ENCODE peak calls at places on chromosomes 13 and 19, in eight cellular contexts. One of them, this sample, is unnamed.

GRCh38 chr13:72911988-72912387 is 130.1 kb downstream of the PIBF1 start:
- DNase-seq in cardiac muscle cell: no peak
- DNase-seq in colonic mucosa: no peak
- DNase-seq in fibroblast of lung: no peak
- DNase-seq in foreskin keratinocyte: no peak
- DNase-seq in neural crest cell: no peak
- DNase-seq in omental fat pad: no peak
- DNase-seq in AG04449: no peak
- DNase-seq in this sample: no peak

GRCh38 chr13:30257433-30258099 is 49.8 kb downstream of the KATNAL1 start:
- DNase-seq in fibroblast of lung: peak
- DNase-seq in cardiac muscle cell: peak
- DNase-seq in omental fat pad: no peak
- DNase-seq in foreskin keratinocyte: no peak
- DNase-seq in colonic mucosa: no peak
- DNase-seq in neural crest cell: peak
- DNase-seq in AG04449: no peak
- DNase-seq in this sample: no peak

GRCh38 chr13:66427330-66427990 is 802.7 kb downstream of the PCDH9 start:
- DNase-seq in neural crest cell: no peak
- DNase-seq in fibroblast of lung: no peak
- DNase-seq in omental fat pad: no peak
- DNase-seq in AG04449: no peak
- DNase-seq in cardiac muscle cell: no peak
- DNase-seq in colonic mucosa: no peak
- DNase-seq in foreskin keratinocyte: no peak
- DNase-seq in this sample: no peak

GRCh38 chr13:95137096-95137495 is 164.2 kb downstream of the ABCC4 start:
- DNase-seq in AG04449: no peak
- DNase-seq in colonic mucosa: no peak
- DNase-seq in foreskin keratinocyte: no peak
- DNase-seq in cardiac muscle cell: no peak
- DNase-seq in omental fat pad: no peak
- DNase-seq in fibroblast of lung: peak
- DNase-seq in neural crest cell: no peak
- DNase-seq in this sample: no peak

GRCh38 chr13:110419391-110419791 is 112.3 kb downstream of the COL4A2 start:
- DNase-seq in foreskin keratinocyte: peak
- DNase-seq in neural crest cell: no peak
- DNase-seq in cardiac muscle cell: no peak
- DNase-seq in omental fat pad: no peak
- DNase-seq in colonic mucosa: no peak
- DNase-seq in AG04449: no peak
- DNase-seq in fibroblast of lung: peak
- DNase-seq in this sample: no peak

GRCh38 chr13:44715287-44716224 is 139.4 kb upstream of the TSC22D1 start:
- DNase-seq in fibroblast of lung: peak
- DNase-seq in omental fat pad: no peak
- DNase-seq in cardiac muscle cell: no peak
- DNase-seq in colonic mucosa: no peak
- DNase-seq in AG04449: no peak
- DNase-seq in foreskin keratinocyte: no peak
- DNase-seq in neural crest cell: no peak
- DNase-seq in this sample: no peak

GRCh38 chr19:29285878-29286277 is 72.9 kb upstream of the UQCRFS1 start:
- DNase-seq in fibroblast of lung: no peak
- DNase-seq in cardiac muscle cell: peak
- DNase-seq in AG04449: no peak
- DNase-seq in neural crest cell: peak
- DNase-seq in colonic mucosa: no peak
- DNase-seq in omental fat pad: no peak
- DNase-seq in foreskin keratinocyte: no peak
- DNase-seq in this sample: no peak

GRCh38 chr13:42794572-42795275 is 13.3 kb downstream of the FAM216B start:
- DNase-seq in fibroblast of lung: peak
- DNase-seq in omental fat pad: no peak
- DNase-seq in AG04449: no peak
- DNase-seq in cardiac muscle cell: no peak
- DNase-seq in foreskin keratinocyte: no peak
- DNase-seq in neural crest cell: no peak
- DNase-seq in colonic mucosa: no peak
- DNase-seq in this sample: no peak

GRCh38 chr13:102367836-102368235 is 34.0 kb downstream of the FGF14 start:
- DNase-seq in colonic mucosa: no peak
- DNase-seq in fibroblast of lung: no peak
- DNase-seq in cardiac muscle cell: no peak
- DNase-seq in foreskin keratinocyte: no peak
- DNase-seq in omental fat pad: no peak
- DNase-seq in neural crest cell: no peak
- DNase-seq in AG04449: no peak
- DNase-seq in this sample: no peak

GRCh38 chr13:44224433-44225149 is 149.0 kb upstream of the SERP2 start:
- DNase-seq in colonic mucosa: no peak
- DNase-seq in neural crest cell: no peak
- DNase-seq in foreskin keratinocyte: no peak
- DNase-seq in fibroblast of lung: no peak
- DNase-seq in AG04449: no peak
- DNase-seq in omental fat pad: no peak
- DNase-seq in cardiac muscle cell: no peak
- DNase-seq in this sample: no peak

GRCh38 chr19:17868669-17869068 is 3.1 kb upstream of the SLC5A5 start:
- DNase-seq in fibroblast of lung: no peak
- DNase-seq in cardiac muscle cell: no peak
- DNase-seq in AG04449: no peak
- DNase-seq in omental fat pad: no peak
- DNase-seq in colonic mucosa: no peak
- DNase-seq in foreskin keratinocyte: no peak
- DNase-seq in neural crest cell: no peak
- DNase-seq in this sample: no peak

GRCh38 chr13:102011539-102011938 is 390.3 kb downstream of the FGF14 start:
- DNase-seq in cardiac muscle cell: no peak
- DNase-seq in neural crest cell: no peak
- DNase-seq in foreskin keratinocyte: no peak
- DNase-seq in omental fat pad: no peak
- DNase-seq in fibroblast of lung: no peak
- DNase-seq in colonic mucosa: no peak
- DNase-seq in AG04449: no peak
- DNase-seq in this sample: no peak

GRCh38 chr13:38821753-38822551 is 135.1 kb downstream of the FREM2 start:
- DNase-seq in fibroblast of lung: peak
- DNase-seq in neural crest cell: peak
- DNase-seq in AG04449: no peak
- DNase-seq in foreskin keratinocyte: peak
- DNase-seq in colonic mucosa: no peak
- DNase-seq in omental fat pad: no peak
- DNase-seq in cardiac muscle cell: no peak
- DNase-seq in this sample: no peak

GRCh38 chr13:99307247-99307646 is at the start of gene GPR183:
- DNase-seq in colonic mucosa: no peak
- DNase-seq in foreskin keratinocyte: no peak
- DNase-seq in AG04449: no peak
- DNase-seq in fibroblast of lung: peak
- DNase-seq in cardiac muscle cell: peak
- DNase-seq in omental fat pad: no peak
- DNase-seq in neural crest cell: no peak
- DNase-seq in this sample: no peak

DNA sequence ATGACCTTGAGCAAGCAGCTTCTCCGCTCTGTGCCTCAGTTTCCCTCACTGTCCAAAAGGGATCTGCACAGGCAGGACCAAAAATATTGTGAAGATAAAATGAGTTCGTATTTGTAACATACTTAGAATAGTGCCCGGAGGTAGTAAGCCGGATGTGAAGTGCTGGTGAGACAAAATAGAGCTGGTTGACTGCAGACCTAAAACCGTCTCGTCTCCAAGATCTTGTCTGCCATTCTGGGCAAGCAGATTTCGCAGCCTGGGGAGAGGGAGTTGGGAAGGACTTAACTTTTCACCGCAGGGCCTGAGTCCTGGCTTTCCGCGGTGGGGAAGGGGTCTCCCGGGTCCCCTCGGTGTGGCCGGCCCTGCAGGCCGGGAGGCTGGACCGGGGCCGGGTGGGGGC is 8.2 kb upstream of the BBC3 start:
- DNase-seq in AG04449: no peak
- DNase-seq in fibroblast of lung: peak
- DNase-seq in cardiac muscle cell: no peak
- DNase-seq in colonic mucosa: no peak
- DNase-seq in foreskin keratinocyte: no peak
- DNase-seq in omental fat pad: no peak
- DNase-seq in neural crest cell: no peak
- DNase-seq in this sample: no peak
- TF ChIP-seq CTCF in AG04449: no peak
- TF ChIP-seq CTCF in fibroblast of lung: no peak
- TF ChIP-seq CTCF in cardiac muscle cell: no peak
- TF ChIP-seq CTCF in colonic mucosa: no peak
- TF ChIP-seq CTCF in foreskin keratinocyte: no peak
- TF ChIP-seq CTCF in omental fat pad: no peak
- TF ChIP-seq CTCF in neural crest cell: no peak
- TF ChIP-seq CTCF in this sample: no peak

GRCh38 chr13:79874396-79875360 is 393.7 kb downstream of the NDFIP2 start:
- DNase-seq in AG04449: no peak
- DNase-seq in cardiac muscle cell: no peak
- DNase-seq in fibroblast of lung: peak
- DNase-seq in foreskin keratinocyte: peak
- DNase-seq in omental fat pad: no peak
- DNase-seq in colonic mucosa: no peak
- DNase-seq in neural crest cell: no peak
- DNase-seq in this sample: no peak
- TF ChIP-seq CTCF in AG04449: no peak
- TF ChIP-seq CTCF in cardiac muscle cell: no peak
- TF ChIP-seq CTCF in fibroblast of lung: no peak
- TF ChIP-seq CTCF in foreskin keratinocyte: peak
- TF ChIP-seq CTCF in omental fat pad: no peak
- TF ChIP-seq CTCF in colonic mucosa: no peak
- TF ChIP-seq CTCF in neural crest cell: no peak
- TF ChIP-seq CTCF in this sample: no peak

GRCh38 chr13:112583592-112584277 is 4.2 kb downstream of the TUBGCP3 start:
- DNase-seq in foreskin keratinocyte: no peak
- DNase-seq in AG04449: no peak
- DNase-seq in colonic mucosa: peak
- DNase-seq in omental fat pad: no peak
- DNase-seq in fibroblast of lung: no peak
- DNase-seq in neural crest cell: no peak
- DNase-seq in cardiac muscle cell: no peak
- DNase-seq in this sample: no peak

GRCh38 chr13:112587767-112588489 is at the start of gene TUBGCP3:
- DNase-seq in colonic mucosa: peak
- DNase-seq in omental fat pad: no peak
- DNase-seq in AG04449: no peak
- DNase-seq in cardiac muscle cell: peak
- DNase-seq in fibroblast of lung: peak
- DNase-seq in foreskin keratinocyte: peak
- DNase-seq in neural crest cell: peak
- DNase-seq in this sample: no peak

GRCh38 chr13:112588490-112589297 is 741 bp upstream of the TUBGCP3 start:
- DNase-seq in fibroblast of lung: no peak
- DNase-seq in omental fat pad: no peak
- DNase-seq in foreskin keratinocyte: no peak
- DNase-seq in colonic mucosa: no peak
- DNase-seq in neural crest cell: no peak
- DNase-seq in cardiac muscle cell: no peak
- DNase-seq in AG04449: no peak
- DNase-seq in this sample: no peak

GRCh38 chr13:112586334-112586733 is 1.6 kb downstream of the TUBGCP3 start:
- DNase-seq in omental fat pad: no peak
- DNase-seq in AG04449: no peak
- DNase-seq in neural crest cell: no peak
- DNase-seq in foreskin keratinocyte: no peak
- DNase-seq in colonic mucosa: no peak
- DNase-seq in cardiac muscle cell: no peak
- DNase-seq in fibroblast of lung: no peak
- DNase-seq in this sample: no peak

GRCh38 chr13:112587359-112587766 is 590 bp downstream of the TUBGCP3 start:
- DNase-seq in omental fat pad: peak
- DNase-seq in cardiac muscle cell: peak
- DNase-seq in AG04449: no peak
- DNase-seq in colonic mucosa: peak
- DNase-seq in fibroblast of lung: peak
- DNase-seq in foreskin keratinocyte: peak
- DNase-seq in neural crest cell: peak
- DNase-seq in this sample: no peak
- TF ChIP-seq CTCF in omental fat pad: no peak
- TF ChIP-seq CTCF in cardiac muscle cell: peak
- TF ChIP-seq CTCF in AG04449: no peak
- TF ChIP-seq CTCF in colonic mucosa: no peak
- TF ChIP-seq CTCF in fibroblast of lung: peak
- TF ChIP-seq CTCF in foreskin keratinocyte: peak
- TF ChIP-seq CTCF in neural crest cell: no peak
- TF ChIP-seq CTCF in this sample: peak

GRCh38 chr19:57068326-57068725 is 51.5 kb upstream of the USP29 start:
- DNase-seq in cardiac muscle cell: no peak
- DNase-seq in colonic mucosa: no peak
- DNase-seq in foreskin keratinocyte: no peak
- DNase-seq in neural crest cell: no peak
- DNase-seq in fibroblast of lung: no peak
- DNase-seq in omental fat pad: no peak
- DNase-seq in AG04449: no peak
- DNase-seq in this sample: no peak

GRCh38 chr19:57067440-57067839 is 52.3 kb upstream of the USP29 start:
- DNase-seq in AG04449: no peak
- DNase-seq in fibroblast of lung: no peak
- DNase-seq in cardiac muscle cell: no peak
- DNase-seq in omental fat pad: no peak
- DNase-seq in neural crest cell: no peak
- DNase-seq in foreskin keratinocyte: no peak
- DNase-seq in colonic mucosa: no peak
- DNase-seq in this sample: no peak

GRCh38 chr19:57071414-57071813 is 48.4 kb upstream of the USP29 start:
- DNase-seq in AG04449: no peak
- DNase-seq in colonic mucosa: no peak
- DNase-seq in neural crest cell: no peak
- DNase-seq in cardiac muscle cell: no peak
- DNase-seq in omental fat pad: no peak
- DNase-seq in foreskin keratinocyte: no peak
- DNase-seq in fibroblast of lung: no peak
- DNase-seq in this sample: no peak

DNA sequence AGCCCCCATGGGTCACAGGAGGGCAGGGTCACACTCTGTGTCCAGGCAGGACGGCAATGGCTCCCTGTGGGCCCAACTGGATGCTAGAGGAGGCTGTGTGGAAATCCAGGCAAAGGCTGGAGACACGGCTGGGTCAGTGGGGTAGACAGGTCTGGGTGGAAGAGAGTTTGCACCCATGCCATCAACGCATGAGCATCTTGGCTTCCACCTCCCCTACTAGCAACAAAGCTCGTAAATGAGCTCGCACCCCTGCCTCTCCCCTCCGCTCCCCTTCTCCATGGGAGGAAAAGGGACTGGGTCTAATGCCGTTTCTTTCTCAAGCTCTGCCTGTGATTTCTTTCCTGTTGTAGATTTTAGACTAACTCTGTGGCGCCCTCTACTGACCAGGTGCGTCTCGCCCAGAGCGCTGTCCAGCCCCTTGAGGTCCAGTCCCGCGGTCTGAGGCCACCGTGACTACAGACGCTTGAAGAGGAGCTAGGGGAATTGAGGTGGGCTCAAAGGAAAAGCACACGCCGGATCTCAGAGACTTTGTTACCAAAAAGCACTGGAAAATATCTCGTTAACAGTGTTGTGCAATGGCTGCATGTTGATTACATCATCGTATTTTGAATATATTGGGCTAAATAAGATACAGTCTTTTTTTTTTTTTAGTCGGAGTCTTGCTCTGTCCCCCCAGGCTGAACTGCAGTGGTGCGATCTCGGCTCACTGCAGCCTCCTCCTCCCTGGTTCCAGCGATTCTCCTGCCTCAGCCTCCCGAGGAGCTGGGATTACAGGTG is 50.7 kb upstream of the USP29 start:
- DNase-seq in foreskin keratinocyte: no peak
- DNase-seq in omental fat pad: peak
- DNase-seq in AG04449: no peak
- DNase-seq in neural crest cell: no peak
- DNase-seq in cardiac muscle cell: no peak
- DNase-seq in fibroblast of lung: no peak
- DNase-seq in colonic mucosa: no peak
- DNase-seq in this sample: no peak
- TF ChIP-seq CTCF in foreskin keratinocyte: peak
- TF ChIP-seq CTCF in omental fat pad: no peak
- TF ChIP-seq CTCF in AG04449: no peak
- TF ChIP-seq CTCF in neural crest cell: no peak
- TF ChIP-seq CTCF in cardiac muscle cell: no peak
- TF ChIP-seq CTCF in fibroblast of lung: no peak
- TF ChIP-seq CTCF in colonic mucosa: no peak
- TF ChIP-seq CTCF in this sample: peak

This sample was measured in chondrocyte.